ENCODE peak calls at places on chromosome 21, in ten cellular contexts. One of them, this sample, is unnamed.
A peak's percentile ranks its signal among the peaks of the same experiment; 100 is the strongest.

GRCh38 chr21:29208666-29209059 is 78.2 kb downstream of the MAP3K7CL start:
- DNase-seq in AG04449: peak; percentile 90
- DNase-seq in breast epithelium: no peak
- DNase-seq in esophagus muscularis mucosa: no peak
- DNase-seq in GM23338: no peak
- DNase-seq in HCT116: no peak
- DNase-seq in NB4: no peak
- DNase-seq in mucosa of descending colon: no peak
- DNase-seq in lung: no peak
- DNase-seq in CD8-positive, alpha-beta T cell: no peak
- DNase-seq in this sample: peak; percentile 85

GRCh38 chr21:35048706-35049617 is at the start of gene RUNX1:
- DNase-seq in AG04449: no peak
- DNase-seq in breast epithelium: no peak
- DNase-seq in esophagus muscularis mucosa: peak; percentile 91
- DNase-seq in GM23338: no peak
- DNase-seq in HCT116: no peak
- DNase-seq in NB4: peak; percentile 98
- DNase-seq in mucosa of descending colon: no peak
- DNase-seq in lung: peak; percentile 58
- DNase-seq in CD8-positive, alpha-beta T cell: peak; percentile 70
- DNase-seq in this sample: peak; percentile 70

GRCh38 chr21:14482165-14482564 is 64.0 kb downstream of the SAMSN1 start:
- DNase-seq in AG04449: no peak
- DNase-seq in breast epithelium: no peak
- DNase-seq in esophagus muscularis mucosa: no peak
- DNase-seq in GM23338: no peak
- DNase-seq in HCT116: no peak
- DNase-seq in NB4: peak; percentile 78
- DNase-seq in mucosa of descending colon: no peak
- DNase-seq in lung: no peak
- DNase-seq in CD8-positive, alpha-beta T cell: peak; percentile 13
- DNase-seq in this sample: no peak

GRCh38 chr21:15255359-15256157 is 190.8 kb upstream of the NRIP1 start:
- DNase-seq in AG04449: no peak
- DNase-seq in breast epithelium: no peak
- DNase-seq in esophagus muscularis mucosa: no peak
- DNase-seq in GM23338: no peak
- DNase-seq in HCT116: no peak
- DNase-seq in NB4: no peak
- DNase-seq in mucosa of descending colon: no peak
- DNase-seq in lung: no peak
- DNase-seq in CD8-positive, alpha-beta T cell: no peak
- DNase-seq in this sample: peak; percentile 14

GRCh38 chr21:29376556-29376955 is 77.8 kb downstream of the BACH1 start:
- DNase-seq in AG04449: no peak
- DNase-seq in breast epithelium: no peak
- DNase-seq in esophagus muscularis mucosa: no peak
- DNase-seq in GM23338: peak; percentile 80
- DNase-seq in HCT116: peak; percentile 39
- DNase-seq in NB4: peak; percentile 72
- DNase-seq in mucosa of descending colon: no peak
- DNase-seq in lung: peak; percentile 31
- DNase-seq in CD8-positive, alpha-beta T cell: peak; percentile 41
- DNase-seq in this sample: peak; percentile 43

GRCh38 chr21:17903029-17903806 is 84.1 kb upstream of the C21orf91 start:
- DNase-seq in AG04449: no peak
- DNase-seq in breast epithelium: no peak
- DNase-seq in esophagus muscularis mucosa: no peak
- DNase-seq in GM23338: peak; percentile 39
- DNase-seq in HCT116: no peak
- DNase-seq in NB4: peak; percentile 17
- DNase-seq in mucosa of descending colon: no peak
- DNase-seq in lung: no peak
- DNase-seq in CD8-positive, alpha-beta T cell: no peak
- DNase-seq in this sample: peak; percentile 55

GRCh38 chr21:32414579-32415358 is 2.3 kb downstream of the EVA1C start:
- DNase-seq in AG04449: no peak
- DNase-seq in breast epithelium: no peak
- DNase-seq in esophagus muscularis mucosa: no peak
- DNase-seq in GM23338: no peak
- DNase-seq in HCT116: no peak
- DNase-seq in NB4: no peak
- DNase-seq in mucosa of descending colon: no peak
- DNase-seq in lung: no peak
- DNase-seq in CD8-positive, alpha-beta T cell: no peak
- DNase-seq in this sample: peak; percentile 67

GRCh38 chr21:29423051-29423450 is 124.3 kb downstream of the BACH1 start:
- DNase-seq in AG04449: no peak
- DNase-seq in breast epithelium: no peak
- DNase-seq in esophagus muscularis mucosa: no peak
- DNase-seq in GM23338: no peak
- DNase-seq in HCT116: no peak
- DNase-seq in NB4: peak; percentile 19
- DNase-seq in mucosa of descending colon: no peak
- DNase-seq in lung: no peak
- DNase-seq in CD8-positive, alpha-beta T cell: no peak
- DNase-seq in this sample: no peak

GRCh38 chr21:31752352-31752751 is 20.4 kb upstream of the SCAF4 start:
- DNase-seq in AG04449: no peak
- DNase-seq in breast epithelium: no peak
- DNase-seq in esophagus muscularis mucosa: no peak
- DNase-seq in GM23338: no peak
- DNase-seq in HCT116: no peak
- DNase-seq in NB4: peak; percentile 13
- DNase-seq in mucosa of descending colon: no peak
- DNase-seq in lung: no peak
- DNase-seq in CD8-positive, alpha-beta T cell: no peak
- DNase-seq in this sample: peak; percentile 90

GRCh38 chr21:45127937-45128336 is 53.6 kb downstream of the ADARB1 start:
- DNase-seq in AG04449: no peak
- DNase-seq in breast epithelium: no peak
- DNase-seq in esophagus muscularis mucosa: no peak
- DNase-seq in GM23338: no peak
- DNase-seq in HCT116: no peak
- DNase-seq in NB4: no peak
- DNase-seq in mucosa of descending colon: no peak
- DNase-seq in lung: no peak
- DNase-seq in CD8-positive, alpha-beta T cell: no peak
- DNase-seq in this sample: no peak

GRCh38 chr21:46459356-46460112 is 843 bp downstream of the DIP2A start:
- DNase-seq in AG04449: no peak
- DNase-seq in breast epithelium: no peak
- DNase-seq in esophagus muscularis mucosa: no peak
- DNase-seq in GM23338: peak; percentile 58
- DNase-seq in HCT116: no peak
- DNase-seq in NB4: peak; percentile 60
- DNase-seq in mucosa of descending colon: peak; percentile 78
- DNase-seq in lung: peak; percentile 33
- DNase-seq in CD8-positive, alpha-beta T cell: no peak
- DNase-seq in this sample: peak; percentile 44

GRCh38 chr21:34986561-34987533 is 62.3 kb downstream of the RUNX1 start:
- DNase-seq in AG04449: peak; percentile 47
- DNase-seq in breast epithelium: no peak
- DNase-seq in esophagus muscularis mucosa: no peak
- DNase-seq in GM23338: peak; percentile 43
- DNase-seq in HCT116: peak; percentile 93
- DNase-seq in NB4: peak; percentile 87
- DNase-seq in mucosa of descending colon: no peak
- DNase-seq in lung: no peak
- DNase-seq in CD8-positive, alpha-beta T cell: peak; percentile 68
- DNase-seq in this sample: peak; percentile 87

DNA sequence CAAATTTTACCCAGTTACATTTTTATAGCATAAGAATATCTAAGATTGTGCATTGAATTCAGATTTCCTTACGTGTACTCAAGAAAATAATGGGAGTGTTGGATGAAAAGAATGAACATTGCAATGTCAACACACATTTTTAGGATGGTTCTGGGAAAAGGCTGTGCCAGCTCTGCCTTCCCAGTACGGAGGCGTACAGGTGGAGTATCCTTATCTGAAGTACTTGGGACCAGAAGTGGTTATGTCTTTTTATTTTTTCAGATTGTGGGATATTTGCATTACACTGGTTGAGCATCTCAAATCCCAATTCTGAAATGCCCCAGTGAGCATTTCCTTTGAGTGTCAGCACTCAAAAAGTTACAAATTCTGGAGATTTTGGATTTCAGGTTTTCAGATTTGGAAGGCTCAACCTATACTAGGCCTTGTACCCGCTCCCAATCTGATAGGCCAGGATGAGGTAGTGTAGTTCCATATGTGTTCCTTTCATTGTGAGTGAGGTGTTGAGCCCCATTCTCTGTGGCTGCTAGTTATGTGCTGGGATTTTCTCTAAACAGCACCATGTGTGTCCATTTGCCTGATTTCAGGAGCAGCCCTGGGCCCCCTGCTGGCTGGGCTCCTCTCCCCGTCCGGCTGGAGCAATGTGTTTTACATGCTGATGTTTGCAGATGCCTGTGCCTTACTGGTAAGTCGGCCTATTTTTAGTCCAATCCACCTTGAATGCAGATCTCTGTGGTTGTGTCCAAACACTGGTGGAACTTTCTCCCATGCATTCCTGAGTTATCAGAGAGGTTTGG is 60.8 kb downstream of the SLC37A1 start:
- DNase-seq in AG04449: no peak
- DNase-seq in breast epithelium: peak; percentile 14
- DNase-seq in esophagus muscularis mucosa: no peak
- DNase-seq in GM23338: no peak
- DNase-seq in HCT116: no peak
- DNase-seq in NB4: peak; percentile 10
- DNase-seq in mucosa of descending colon: no peak
- DNase-seq in lung: no peak
- DNase-seq in CD8-positive, alpha-beta T cell: no peak
- DNase-seq in this sample: peak; percentile 24
- TF ChIP-seq CTCF in AG04449: peak; percentile 50
- TF ChIP-seq CTCF in breast epithelium: no peak
- TF ChIP-seq CTCF in esophagus muscularis mucosa: no peak
- TF ChIP-seq CTCF in GM23338: no peak
- TF ChIP-seq CTCF in HCT116: peak; percentile 39
- TF ChIP-seq CTCF in NB4: peak; percentile 14
- TF ChIP-seq CTCF in mucosa of descending colon: no peak
- TF ChIP-seq CTCF in lung: no peak
- TF ChIP-seq CTCF in CD8-positive, alpha-beta T cell: no peak
- TF ChIP-seq CTCF in this sample: peak; percentile 39

DNA sequence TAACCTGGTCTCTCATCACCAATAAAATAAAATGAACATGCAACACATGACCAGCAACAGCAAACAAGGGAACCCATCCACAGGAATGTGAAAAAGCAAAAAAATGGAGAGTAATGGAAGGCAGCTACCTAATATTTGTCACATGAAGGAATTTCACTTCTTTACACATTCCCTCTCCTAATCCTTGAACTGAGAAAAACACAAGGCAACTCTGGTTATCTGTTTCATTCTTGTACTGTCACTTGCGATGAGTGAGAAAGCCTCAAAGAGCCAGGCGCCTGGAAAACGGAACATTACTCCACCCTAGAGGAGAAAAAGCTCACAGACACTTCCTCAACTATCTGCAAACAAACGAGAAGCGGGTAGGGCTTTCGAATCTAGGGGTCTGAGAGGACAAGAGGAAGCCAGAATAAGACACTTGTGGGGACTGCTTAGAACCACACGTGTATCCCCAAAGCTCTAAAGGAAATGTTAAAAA is 13.8 kb downstream of the HSF2BP start:
- DNase-seq in AG04449: peak; percentile 45
- DNase-seq in breast epithelium: no peak
- DNase-seq in esophagus muscularis mucosa: no peak
- DNase-seq in GM23338: peak; percentile 72
- DNase-seq in HCT116: no peak
- DNase-seq in NB4: peak; percentile 89
- DNase-seq in mucosa of descending colon: no peak
- DNase-seq in lung: peak; percentile 54
- DNase-seq in CD8-positive, alpha-beta T cell: peak; percentile 25
- DNase-seq in this sample: peak; percentile 77
- H3K4me3 ChIP-seq in AG04449: no peak overlapping the region
- H3K4me3 ChIP-seq in breast epithelium: no peak overlapping the region
- H3K4me3 ChIP-seq in esophagus muscularis mucosa: no peak overlapping the region
- H3K4me3 ChIP-seq in GM23338: no peak overlapping the region
- H3K4me3 ChIP-seq in HCT116: no peak overlapping the region
- H3K4me3 ChIP-seq in NB4: no peak overlapping the region
- H3K4me3 ChIP-seq in mucosa of descending colon: no peak overlapping the region
- H3K4me3 ChIP-seq in lung: no peak overlapping the region
- H3K4me3 ChIP-seq in CD8-positive, alpha-beta T cell: no peak overlapping the region
- H3K4me3 ChIP-seq in this sample: no peak overlapping the region

GRCh38 chr21:37717534-37717933 is 198.7 kb downstream of the KCNJ6 start:
- DNase-seq in AG04449: no peak
- DNase-seq in breast epithelium: no peak
- DNase-seq in esophagus muscularis mucosa: no peak
- DNase-seq in GM23338: peak; percentile 6
- DNase-seq in HCT116: no peak
- DNase-seq in NB4: no peak
- DNase-seq in mucosa of descending colon: no peak
- DNase-seq in lung: no peak
- DNase-seq in CD8-positive, alpha-beta T cell: no peak
- DNase-seq in this sample: no peak
- TF ChIP-seq CTCF in AG04449: no peak
- TF ChIP-seq CTCF in breast epithelium: no peak
- TF ChIP-seq CTCF in esophagus muscularis mucosa: no peak
- TF ChIP-seq CTCF in GM23338: peak; percentile 12
- TF ChIP-seq CTCF in HCT116: no peak
- TF ChIP-seq CTCF in NB4: no peak
- TF ChIP-seq CTCF in mucosa of descending colon: no peak
- TF ChIP-seq CTCF in lung: no peak
- TF ChIP-seq CTCF in CD8-positive, alpha-beta T cell: no peak
- TF ChIP-seq CTCF in this sample: no peak

GRCh38 chr21:33478182-33478581 is 1.6 kb downstream of the TMEM50B start:
- DNase-seq in AG04449: no peak
- DNase-seq in breast epithelium: no peak
- DNase-seq in esophagus muscularis mucosa: no peak
- DNase-seq in GM23338: no peak
- DNase-seq in HCT116: no peak
- DNase-seq in NB4: no peak
- DNase-seq in mucosa of descending colon: no peak
- DNase-seq in lung: no peak
- DNase-seq in CD8-positive, alpha-beta T cell: no peak
- DNase-seq in this sample: no peak
- H3K4me3 ChIP-seq in AG04449: peak overlapping the region; percentile 77
- H3K4me3 ChIP-seq in breast epithelium: peak overlapping the region; percentile 82
- H3K4me3 ChIP-seq in esophagus muscularis mucosa: peak overlapping the region; percentile 78
- H3K4me3 ChIP-seq in GM23338: peak overlapping the region; percentile 98
- H3K4me3 ChIP-seq in HCT116: peak overlapping the region; percentile 92
- H3K4me3 ChIP-seq in NB4: peak overlapping the region; percentile 80
- H3K4me3 ChIP-seq in mucosa of descending colon: no peak overlapping the region
- H3K4me3 ChIP-seq in lung: peak overlapping the region; percentile 17
- H3K4me3 ChIP-seq in CD8-positive, alpha-beta T cell: peak overlapping the region; percentile 79
- H3K4me3 ChIP-seq in this sample: peak overlapping the region; percentile 86